ENCODE peak calls at places on chromosomes 3 and 15, in five cellular contexts. One of them, this sample, is unnamed.
A peak's percentile ranks its signal among the peaks of the same experiment; 100 is the strongest.

GRCh38 chr3:126732281-126733060 is 28.4 kb downstream of the CHCHD6 start:
- DNase-seq in Caco-2: no peak
- DNase-seq in cardiac muscle cell: no peak
- DNase-seq in H9: no peak
- DNase-seq in left ventricle myocardium inferior: no peak
- DNase-seq in this sample: no peak

GRCh38 chr15:26260517-26261133 is 397.5 kb upstream of the ATP10A start:
- DNase-seq in H9: peak; percentile 82
- DNase-seq in cardiac muscle cell: peak; percentile 55
- DNase-seq in left ventricle myocardium inferior: no peak
- DNase-seq in Caco-2: no peak
- DNase-seq in this sample: no peak

GRCh38 chr3:194782767-194783404 is 97.2 kb downstream of the FAM43A start:
- DNase-seq in cardiac muscle cell: no peak
- DNase-seq in H9: no peak
- DNase-seq in Caco-2: no peak
- DNase-seq in left ventricle myocardium inferior: no peak
- DNase-seq in this sample: no peak

GRCh38 chr15:98568382-98569017 is 79.8 kb upstream of the IGF1R start:
- DNase-seq in Caco-2: no peak
- DNase-seq in H9: no peak
- DNase-seq in left ventricle myocardium inferior: no peak
- DNase-seq in cardiac muscle cell: no peak
- DNase-seq in this sample: no peak

GRCh38 chr15:71218272-71218805 is 103.1 kb downstream of the THSD4 start:
- DNase-seq in cardiac muscle cell: no peak
- DNase-seq in H9: no peak
- DNase-seq in left ventricle myocardium inferior: no peak
- DNase-seq in Caco-2: no peak
- DNase-seq in this sample: no peak

GRCh38 chr3:97793415-97794019 is 28.3 kb upstream of the CRYBG3 start:
- DNase-seq in left ventricle myocardium inferior: no peak
- DNase-seq in cardiac muscle cell: peak; percentile 53
- DNase-seq in Caco-2: no peak
- DNase-seq in H9: no peak
- DNase-seq in this sample: no peak

GRCh38 chr3:190338717-190339116 is 16.5 kb upstream of the CLDN1 start:
- DNase-seq in left ventricle myocardium inferior: no peak
- DNase-seq in H9: no peak
- DNase-seq in Caco-2: no peak
- DNase-seq in cardiac muscle cell: peak; percentile 52
- DNase-seq in this sample: no peak

GRCh38 chr3:190387578-190388213 is at the start of gene CLDN16:
- DNase-seq in cardiac muscle cell: no peak
- DNase-seq in left ventricle myocardium inferior: no peak
- DNase-seq in Caco-2: no peak
- DNase-seq in H9: no peak
- DNase-seq in this sample: no peak

GRCh38 chr3:60707452-60708020 is 543.7 kb downstream of the FHIT start:
- DNase-seq in left ventricle myocardium inferior: no peak
- DNase-seq in Caco-2: no peak
- DNase-seq in cardiac muscle cell: no peak
- DNase-seq in H9: no peak
- DNase-seq in this sample: no peak

GRCh38 chr15:65993226-65993625 is 123.9 kb downstream of the RAB11A start:
- DNase-seq in cardiac muscle cell: no peak
- DNase-seq in H9: no peak
- DNase-seq in Caco-2: peak; percentile 50
- DNase-seq in left ventricle myocardium inferior: no peak
- DNase-seq in this sample: no peak

GRCh38 chr3:134103470-134103869 is 73.7 kb upstream of the SLCO2A1 start:
- DNase-seq in Caco-2: no peak
- DNase-seq in left ventricle myocardium inferior: no peak
- DNase-seq in cardiac muscle cell: no peak
- DNase-seq in H9: no peak
- DNase-seq in this sample: no peak

GRCh38 chr3:122886951-122887350 is 92.1 kb downstream of the SLC49A4 start:
- DNase-seq in Caco-2: no peak
- DNase-seq in H9: no peak
- DNase-seq in cardiac muscle cell: no peak
- DNase-seq in left ventricle myocardium inferior: no peak
- DNase-seq in this sample: no peak

GRCh38 chr15:43302155-43302554 is 28.2 kb downstream of the LCMT2 start:
- DNase-seq in H9: no peak
- DNase-seq in cardiac muscle cell: no peak
- DNase-seq in left ventricle myocardium inferior: no peak
- DNase-seq in Caco-2: no peak
- DNase-seq in this sample: no peak

GRCh38 chr3:42229942-42230688 is 35.9 kb downstream of the CCK start:
- DNase-seq in left ventricle myocardium inferior: no peak
- DNase-seq in cardiac muscle cell: peak; percentile 52
- DNase-seq in H9: peak; percentile 48
- DNase-seq in Caco-2: no peak
- DNase-seq in this sample: no peak
- TF ChIP-seq CTCF in left ventricle myocardium inferior: peak; percentile 58
- TF ChIP-seq CTCF in cardiac muscle cell: peak; percentile 61
- TF ChIP-seq CTCF in H9: peak; percentile 79
- TF ChIP-seq CTCF in Caco-2: peak; percentile 61
- TF ChIP-seq CTCF in this sample: peak; percentile 25

GRCh38 chr3:113276581-113277080 is 65.3 kb downstream of the BOC start:
- DNase-seq in left ventricle myocardium inferior: no peak
- DNase-seq in H9: no peak
- DNase-seq in cardiac muscle cell: no peak
- DNase-seq in Caco-2: no peak
- DNase-seq in this sample: no peak

GRCh38 chr3:113277414-113277813 is 66.1 kb downstream of the BOC start:
- DNase-seq in cardiac muscle cell: no peak
- DNase-seq in left ventricle myocardium inferior: no peak
- DNase-seq in Caco-2: no peak
- DNase-seq in H9: no peak
- DNase-seq in this sample: no peak

GRCh38 chr3:113278599-113278955 is 67.2 kb downstream of the BOC start:
- DNase-seq in cardiac muscle cell: no peak
- DNase-seq in left ventricle myocardium inferior: no peak
- DNase-seq in Caco-2: no peak
- DNase-seq in H9: no peak
- DNase-seq in this sample: no peak

GRCh38 chr3:113279686-113280085 is 68.3 kb downstream of the BOC start:
- DNase-seq in Caco-2: no peak
- DNase-seq in left ventricle myocardium inferior: no peak
- DNase-seq in H9: peak; percentile 66
- DNase-seq in cardiac muscle cell: no peak
- DNase-seq in this sample: no peak

GRCh38 chr3:113277886-113278598 is 66.7 kb downstream of the BOC start:
- DNase-seq in left ventricle myocardium inferior: no peak
- DNase-seq in Caco-2: no peak
- DNase-seq in H9: peak; percentile 47
- DNase-seq in cardiac muscle cell: no peak
- DNase-seq in this sample: no peak
- TF ChIP-seq CTCF in left ventricle myocardium inferior: no peak
- TF ChIP-seq CTCF in Caco-2: no peak
- TF ChIP-seq CTCF in H9: peak; percentile 63
- TF ChIP-seq CTCF in cardiac muscle cell: no peak
- TF ChIP-seq CTCF in this sample: no peak

GRCh38 chr15:80436511-80437307 is 32.5 kb downstream of the ARNT2 start:
- DNase-seq in H9: no peak
- DNase-seq in Caco-2: no peak
- DNase-seq in cardiac muscle cell: no peak
- DNase-seq in left ventricle myocardium inferior: no peak
- DNase-seq in this sample: no peak
- TF ChIP-seq CTCF in H9: no peak
- TF ChIP-seq CTCF in Caco-2: no peak
- TF ChIP-seq CTCF in cardiac muscle cell: no peak
- TF ChIP-seq CTCF in left ventricle myocardium inferior: no peak
- TF ChIP-seq CTCF in this sample: no peak

DNA sequence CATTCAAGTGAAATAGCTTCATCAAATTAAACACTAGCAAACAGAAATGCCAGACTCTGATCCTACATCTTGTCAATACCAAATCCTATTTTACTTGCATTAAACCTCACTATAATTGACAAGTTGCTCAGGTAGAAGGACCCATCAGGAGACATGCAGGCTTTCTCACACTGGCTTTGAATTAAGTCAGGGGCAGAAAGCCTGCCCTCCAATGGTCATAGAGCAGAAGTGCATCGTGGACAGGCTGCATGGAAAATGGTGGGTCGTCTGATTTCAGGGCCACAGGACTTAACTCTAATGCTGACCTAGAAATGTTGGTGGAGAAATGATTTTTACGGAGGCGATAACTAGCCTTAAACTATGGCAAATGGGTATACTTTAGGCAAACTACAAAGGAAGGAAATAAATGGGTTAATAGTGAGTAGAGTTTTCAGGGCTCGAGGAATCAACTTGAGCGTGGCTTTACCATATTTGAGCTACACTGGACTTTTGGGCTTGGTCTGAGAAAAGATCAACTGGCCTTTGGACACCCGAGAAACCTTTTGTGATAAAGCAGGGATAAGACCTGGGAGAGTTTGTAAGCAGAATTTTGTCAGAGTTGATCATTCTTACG is 283.9 kb downstream of the GRM7 start:
- DNase-seq in cardiac muscle cell: peak; percentile 64
- DNase-seq in left ventricle myocardium inferior: no peak
- DNase-seq in Caco-2: peak; percentile 30
- DNase-seq in H9: peak; percentile 63
- DNase-seq in this sample: no peak
- TF ChIP-seq CTCF in cardiac muscle cell: peak; percentile 26
- TF ChIP-seq CTCF in left ventricle myocardium inferior: peak; percentile 51
- TF ChIP-seq CTCF in Caco-2: peak; percentile 40
- TF ChIP-seq CTCF in H9: peak; percentile 89
- TF ChIP-seq CTCF in this sample: peak; percentile 24

GRCh38 chr15:82046668-82047492 is 1.1 kb upstream of the MEX3B start:
- DNase-seq in cardiac muscle cell: peak; percentile 94
- DNase-seq in H9: peak; percentile 97
- DNase-seq in left ventricle myocardium inferior: peak; percentile 93
- DNase-seq in Caco-2: peak; percentile 77
- DNase-seq in this sample: peak; percentile 84
- TF ChIP-seq CTCF in cardiac muscle cell: peak; percentile 66
- TF ChIP-seq CTCF in H9: peak; percentile 85
- TF ChIP-seq CTCF in left ventricle myocardium inferior: peak; percentile 81
- TF ChIP-seq CTCF in Caco-2: peak; percentile 43
- TF ChIP-seq CTCF in this sample: peak; percentile 77

GRCh38 chr3:139430467-139430866 is 41.0 kb upstream of the COPB2 start:
- DNase-seq in left ventricle myocardium inferior: no peak
- DNase-seq in cardiac muscle cell: peak; percentile 11
- DNase-seq in H9: no peak
- DNase-seq in Caco-2: no peak
- DNase-seq in this sample: no peak

GRCh38 chr3:139423232-139423631 is 33.8 kb upstream of the COPB2 start:
- DNase-seq in left ventricle myocardium inferior: no peak
- DNase-seq in Caco-2: no peak
- DNase-seq in H9: no peak
- DNase-seq in cardiac muscle cell: no peak
- DNase-seq in this sample: no peak

GRCh38 chr3:139425745-139426400 is 36.4 kb upstream of the COPB2 start:
- DNase-seq in left ventricle myocardium inferior: no peak
- DNase-seq in Caco-2: no peak
- DNase-seq in cardiac muscle cell: no peak
- DNase-seq in H9: no peak
- DNase-seq in this sample: no peak

GRCh38 chr3:139433089-139433488 is 43.2 kb downstream of the RBP2 start:
- DNase-seq in left ventricle myocardium inferior: no peak
- DNase-seq in H9: no peak
- DNase-seq in cardiac muscle cell: no peak
- DNase-seq in Caco-2: no peak
- DNase-seq in this sample: no peak

GRCh38 chr3:139427283-139428060 is 38.0 kb upstream of the COPB2 start:
- DNase-seq in cardiac muscle cell: peak; percentile 87
- DNase-seq in H9: no peak
- DNase-seq in left ventricle myocardium inferior: no peak
- DNase-seq in Caco-2: no peak
- DNase-seq in this sample: no peak
- TF ChIP-seq CTCF in cardiac muscle cell: peak; percentile 72
- TF ChIP-seq CTCF in H9: peak; percentile 90
- TF ChIP-seq CTCF in left ventricle myocardium inferior: peak; percentile 85
- TF ChIP-seq CTCF in Caco-2: peak; percentile 76
- TF ChIP-seq CTCF in this sample: peak; percentile 83

GRCh38 chr3:100533176-100533575 is 40.8 kb downstream of the TMEM45A start:
- DNase-seq in H9: no peak
- DNase-seq in Caco-2: no peak
- DNase-seq in left ventricle myocardium inferior: no peak
- DNase-seq in cardiac muscle cell: no peak
- DNase-seq in this sample: no peak
- TF ChIP-seq CTCF in H9: no peak
- TF ChIP-seq CTCF in Caco-2: no peak
- TF ChIP-seq CTCF in left ventricle myocardium inferior: no peak
- TF ChIP-seq CTCF in cardiac muscle cell: no peak
- TF ChIP-seq CTCF in this sample: no peak